ENCODE peak calls at places on chromosome 18, in seven cellular contexts. P, R, S, L, W, C and M are unnamed samples.

GRCh38 chr18:7728297-7728696 is 161.2 kb downstream of the PTPRM start:
- DNase-seq in L (no peak), R (no peak), S (no peak), C (no peak), W (no peak), P (no peak), M (no peak)

GRCh38 chr18:34350778-34351177 is 126.1 kb upstream of the NOL4 start:
- DNase-seq in W (no peak), C (no peak), S (no peak), L (no peak), P (no peak), R (no peak), M (no peak)

GRCh38 chr18:2302628-2303516 is 268.4 kb downstream of the METTL4 start:
- DNase-seq in C (no peak), P (peak; percentile 68), L (no peak), R (no peak), W (peak; percentile 82), S (no peak), M (peak; percentile 32)

GRCh38 chr18:79935925-79936324 is 15.5 kb downstream of the SLC66A2 start:
- DNase-seq in C (no peak), L (no peak), P (no peak), R (no peak), S (no peak), W (no peak), M (no peak)

GRCh38 chr18:77100751-77101355 is 31.7 kb downstream of the MBP start:
- DNase-seq in R (no peak), C (no peak), L (no peak), W (no peak), P (no peak), S (no peak), M (no peak)

GRCh38 chr18:72470391-72470790 is 73.8 kb downstream of the CBLN2 start:
- DNase-seq in L (no peak), C (no peak), W (no peak), R (no peak), P (no peak), S (no peak), M (no peak)

GRCh38 chr18:7904529-7904928 is 337.4 kb downstream of the PTPRM start:
- DNase-seq in C (no peak), W (no peak), S (no peak), R (no peak), L (no peak), P (no peak), M (no peak)

GRCh38 chr18:36504928-36505327 is 207.4 kb downstream of the FHOD3 start:
- DNase-seq in W (no peak), S (no peak), L (no peak), R (no peak), C (no peak), P (no peak), M (no peak)

GRCh38 chr18:75678662-75679061 is 251.2 kb upstream of the SMIM21 start:
- DNase-seq in C (no peak), W (no peak), S (no peak), L (no peak), R (no peak), P (no peak), M (no peak)

GRCh38 chr18:75683426-75683825 is 255.9 kb upstream of the SMIM21 start:
- DNase-seq in C (no peak), P (no peak), R (no peak), S (no peak), L (no peak), W (no peak), M (no peak)

GRCh38 chr18:75681538-75682115 is 254.1 kb upstream of the SMIM21 start:
- DNase-seq in C (no peak), W (no peak), P (no peak), S (no peak), R (no peak), L (no peak), M (no peak)

DNA sequence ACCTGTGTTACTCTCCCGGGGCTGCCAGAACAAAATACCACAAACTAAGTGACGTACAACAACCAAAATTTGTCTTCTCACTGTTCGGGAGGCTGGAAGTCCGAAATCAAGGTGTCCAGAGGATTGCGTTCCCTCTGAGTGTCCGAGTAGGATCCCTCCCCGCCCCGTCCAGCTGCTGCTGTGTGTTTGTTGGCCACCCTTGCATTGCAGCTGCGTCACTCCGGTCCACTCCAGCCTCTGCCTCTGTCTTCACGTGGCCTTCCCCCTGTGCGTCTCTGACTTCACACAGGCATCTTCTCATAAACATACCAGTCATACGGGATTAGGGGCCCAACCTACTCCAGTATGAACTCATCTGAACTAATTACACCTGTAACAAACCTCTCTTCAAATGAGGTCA is 251.8 kb upstream of the SMIM21 start:
- DNase-seq in S (no peak), L (no peak), R (no peak), P (no peak), W (no peak), C (no peak), M (no peak)
- TF ChIP-seq SIN3A in S (no peak), L (no peak), R (no peak), P (no peak), W (no peak), C (no peak), M (no peak)

DNA sequence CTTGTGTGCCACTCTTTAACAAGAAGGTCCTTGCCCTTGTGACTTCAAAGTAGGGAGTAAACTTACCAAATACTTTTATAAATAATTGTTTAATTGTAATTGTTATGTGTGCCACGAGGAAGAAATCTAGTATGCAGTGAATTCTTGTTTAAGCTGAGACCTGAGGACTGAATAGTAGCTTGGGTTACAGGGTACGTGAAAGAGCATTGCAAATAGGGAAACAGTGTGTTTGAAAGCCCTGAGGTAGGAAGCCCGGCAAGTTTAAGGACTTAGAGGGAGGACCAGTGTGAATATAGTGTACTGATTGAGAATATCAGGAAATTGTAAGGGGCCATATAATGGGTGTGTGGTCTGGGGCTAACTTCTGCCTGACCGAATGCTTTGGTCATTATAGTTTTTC is 26.2 kb downstream of the PHLPP1 start:
- DNase-seq in C (no peak), R (no peak), S (no peak), L (peak; percentile 50), W (no peak), P (no peak), M (no peak)
- TF ChIP-seq CTCF in C (no peak), R (no peak), S (no peak), L (no peak), W (no peak), P (no peak), M (no peak)

GRCh38 chr18:35389095-35389618 is 12.0 kb upstream of the ZNF396 start:
- DNase-seq in C (no peak), P (no peak), W (no peak), S (no peak), L (no peak), R (no peak), M (no peak)
- TF ChIP-seq SIN3A in C (no peak), P (no peak), W (no peak), S (no peak), L (no peak), R (no peak), M (no peak)

GRCh38 chr18:23095463-23095862 is 39.8 kb upstream of the CABLES1 start:
- DNase-seq in S (no peak), C (no peak), P (no peak), R (no peak), L (no peak), W (no peak), M (no peak)
- TF ChIP-seq CTCF in S (peak; percentile 40), C (no peak), P (peak; percentile 29), R (peak; percentile 21), L (peak; percentile 49), W (no peak), M (no peak)